ENCODE peak calls at places on chromosomes 1 and 21, in seven cellular contexts. Y is breast epithelium, K is endothelial cell of umbilical vein, U is sigmoid colon, R is GM12892, B is K562, I is HepG2. T is an unnamed sample.

GRCh38 chr21:41425954-41426655 is at the start of gene MX1:
- DNase-seq in U (peak), Y (peak), B (no peak), I (peak), K (peak), R (peak), T (peak)

GRCh38 chr1:228162286-228163003 is 3.2 kb upstream of the IBA57 start:
- DNase-seq in I (no peak), B (peak), K (peak), U (no peak), Y (peak), R (no peak), T (no peak)

GRCh38 chr1:43707191-43708005 is at the start of gene ST3GAL3:
- DNase-seq in I (peak), K (peak), B (peak), R (peak), Y (peak), U (peak), T (peak)

GRCh38 chr1:8465692-8466091 is 147.8 kb downstream of the SLC45A1 start:
- DNase-seq in R (no peak), Y (no peak), U (no peak), B (no peak), I (no peak), K (no peak), T (no peak)

GRCh38 chr1:115314765-115315164 is 23.3 kb downstream of the NGF start:
- DNase-seq in B (no peak), Y (peak), U (no peak), R (no peak), I (no peak), K (no peak), T (no peak)

GRCh38 chr1:30929135-30929889 is 20.8 kb upstream of the SDC3 start:
- DNase-seq in B (peak), I (peak), U (no peak), R (no peak), K (peak), Y (no peak), T (peak)

GRCh38 chr1:200233393-200233792 is 176.4 kb downstream of the ZNF281 start:
- DNase-seq in B (no peak), U (no peak), K (no peak), I (no peak), Y (no peak), R (no peak), T (no peak)

GRCh38 chr21:36710729-36711048 is 11.8 kb downstream of the SIM2 start:
- DNase-seq in K (no peak), U (peak), B (peak), Y (no peak), R (no peak), I (no peak), T (peak)

GRCh38 chr21:46607605-46608004 is 2.7 kb upstream of the S100B start:
- DNase-seq in Y (no peak), K (no peak), U (no peak), R (no peak), I (no peak), B (no peak), T (no peak)

GRCh38 chr1:31704261-31705079 is 653 bp upstream of the COL16A1 start:
- DNase-seq in K (no peak), Y (no peak), R (no peak), B (no peak), U (peak), I (peak), T (peak)

GRCh38 chr1:221772107-221772506 is 30.2 kb upstream of the DUSP10 start:
- DNase-seq in R (no peak), K (no peak), Y (no peak), I (no peak), B (no peak), U (no peak), T (no peak)

GRCh38 chr1:228272831-228273571 is 65.2 kb downstream of the OBSCN start:
- DNase-seq in U (peak), B (no peak), K (no peak), I (no peak), R (peak), Y (no peak), T (no peak)

GRCh38 chr1:56409112-56409691 is 170.2 kb downstream of the PLPP3 start:
- DNase-seq in R (peak), I (peak), U (no peak), Y (no peak), B (peak), K (no peak), T (no peak)

GRCh38 chr1:226697151-226697575 is 41.9 kb downstream of the ITPKB start:
- DNase-seq in U (no peak), R (no peak), I (no peak), K (peak), B (no peak), Y (no peak), T (no peak)

GRCh38 chr1:55447488-55447887 is 232.3 kb upstream of the USP24 start:
- DNase-seq in U (no peak), B (no peak), Y (no peak), I (peak), R (no peak), K (peak), T (no peak)

GRCh38 chr1:165686121-165686970 is 12.0 kb downstream of the ALDH9A1 start:
- DNase-seq in I (no peak), R (no peak), B (peak), K (no peak), U (no peak), Y (no peak), T (no peak)

GRCh38 chr1:100671604-100672003 is 47.9 kb upstream of the VCAM1 start:
- DNase-seq in U (no peak), I (no peak), K (peak), Y (no peak), B (no peak), R (no peak), T (no peak)

GRCh38 chr1:15056515-15057285 is 96.8 kb upstream of the TMEM51 start:
- DNase-seq in I (no peak), Y (no peak), B (peak), U (no peak), R (no peak), K (no peak), T (peak)

GRCh38 chr1:8382051-8382505 is 64.2 kb downstream of the SLC45A1 start:
- DNase-seq in U (no peak), K (no peak), Y (no peak), B (no peak), I (no peak), R (no peak), T (no peak)

GRCh38 chr1:173454966-173455524 is 22.1 kb upstream of the PRDX6 start:
- DNase-seq in I (no peak), U (no peak), Y (no peak), K (no peak), B (no peak), R (no peak), T (no peak)

GRCh38 chr1:1291023-1291528 is 10.8 kb downstream of the SCNN1D start:
- DNase-seq in B (peak), R (no peak), I (no peak), K (no peak), U (no peak), Y (no peak), T (no peak)

GRCh38 chr1:2627746-2628145 is 5.1 kb downstream of the MMEL1 start:
- DNase-seq in U (no peak), K (no peak), R (no peak), B (no peak), I (no peak), Y (no peak), T (no peak)

GRCh38 chr1:5331101-5331500 is 661.1 kb downstream of the NPHP4 start:
- DNase-seq in R (no peak), U (no peak), K (no peak), I (no peak), B (no peak), Y (no peak), T (no peak)

GRCh38 chr1:224429616-224430015 is 5.0 kb downstream of the WDR26 start:
- DNase-seq in U (no peak), Y (no peak), R (no peak), B (no peak), K (no peak), I (no peak), T (no peak)
- TF ChIP-seq POLR2AphosphoS5 in U (no peak), Y (no peak), R (no peak), B (no peak), K (no peak), I (no peak), T (no peak)

GRCh38 chr1:33331444-33332356 is 10.8 kb upstream of the A3GALT2 start:
- DNase-seq in K (no peak), B (no peak), I (no peak), R (no peak), Y (no peak), U (peak), T (no peak)
- TF ChIP-seq POLR2AphosphoS5 in K (no peak), B (no peak), I (no peak), R (no peak), Y (no peak), U (no peak), T (no peak)

GRCh38 chr1:184705271-184705670 is 49.4 kb downstream of the EDEM3 start:
- DNase-seq in K (no peak), I (no peak), B (no peak), U (no peak), Y (no peak), R (no peak), T (no peak)
- TF ChIP-seq POLR2AphosphoS5 in K (no peak), I (no peak), B (no peak), U (no peak), Y (no peak), R (no peak), T (no peak)

DNA sequence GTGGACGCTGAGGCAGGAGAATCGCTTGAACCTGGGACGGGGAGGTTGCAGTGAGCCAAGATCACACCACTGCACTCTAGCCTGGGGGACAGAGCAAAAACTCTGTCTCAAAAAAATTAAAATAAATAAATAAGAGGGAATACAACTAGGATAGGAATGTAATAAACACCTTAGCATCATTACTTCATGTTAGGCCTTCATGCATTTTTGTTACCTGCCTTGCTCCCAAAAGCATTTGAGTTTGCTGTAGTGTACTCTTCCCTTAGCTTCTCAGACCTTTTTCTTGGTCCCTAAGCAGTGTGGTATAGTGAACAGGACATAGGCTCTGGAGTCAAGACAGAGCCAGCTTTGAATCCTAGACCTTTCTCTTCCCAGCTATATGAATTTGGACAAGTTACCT is 2.8 kb upstream of the OSCP1 start:
- DNase-seq in K (no peak), Y (no peak), U (no peak), B (no peak), I (no peak), R (no peak), T (no peak)
- TF ChIP-seq POLR2AphosphoS5 in K (no peak), Y (no peak), U (no peak), B (no peak), I (no peak), R (no peak), T (no peak)

DNA sequence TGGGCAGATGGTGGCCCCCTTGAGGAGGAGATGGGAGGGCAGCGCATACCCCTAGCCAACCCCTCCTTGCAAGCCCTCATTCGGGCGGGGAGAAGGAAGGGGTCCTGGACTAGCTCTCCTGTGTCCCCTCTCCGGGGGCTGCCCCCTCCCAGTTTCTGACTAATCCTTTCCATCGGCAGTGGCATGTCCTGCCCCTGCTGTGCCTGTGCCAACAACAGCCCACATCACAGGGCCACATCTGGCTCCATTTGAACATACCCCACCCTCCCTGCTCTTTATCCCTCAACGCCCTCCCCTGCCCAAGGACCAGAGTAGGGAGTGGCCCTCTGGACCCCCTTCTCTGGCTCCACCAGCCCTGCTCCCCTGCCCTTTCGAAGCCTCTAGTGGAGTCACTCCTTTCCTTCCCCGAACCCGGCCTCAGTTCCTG is 11.0 kb upstream of the LMNA start:
- DNase-seq in U (peak), R (no peak), K (peak), B (no peak), I (no peak), Y (no peak), T (peak)
- TF ChIP-seq POLR2AphosphoS5 in U (peak), R (no peak), K (no peak), B (no peak), I (no peak), Y (no peak), T (no peak)

GRCh38 chr1:108747128-108747827 is 804 bp downstream of the STXBP3 start:
- DNase-seq in R (no peak), K (peak), B (peak), I (peak), Y (peak), U (peak), T (peak)
- TF ChIP-seq POLR2AphosphoS5 in R (no peak), K (no peak), B (peak), I (peak), Y (peak), U (peak), T (peak)

GRCh38 chr1:203465146-203465798 is 10.3 kb upstream of the PRELP start:
- DNase-seq in I (no peak), Y (peak), U (peak), B (no peak), K (no peak), R (no peak), T (no peak)
- TF ChIP-seq POLR2AphosphoS5 in I (no peak), Y (no peak), U (peak), B (no peak), K (no peak), R (no peak), T (no peak)